ENCODE peak calls at places on chromosomes 4 and X, in seven cellular contexts. H is naive thymus-derived CD4-positive, alpha-beta T cell; K is heart right ventricle; D is tibial nerve; E is NCI-H1436; L is stimulated activated CD8-positive, alpha-beta memory T cell treated with anti-CD3 and anti-CD28 coated beads, Interleukin-12 subunit alpha, Interleukin-12 subunit beta, amount 100 ng/mL, for 4 hours; P is cardiac muscle cell. R is an unnamed sample.

GRCh38 chr4:148056879-148057278 is 325.0 kb downstream of the ARHGAP10 start:
- DNase-seq in K (peak; percentile 52), D (peak; percentile 54), P (peak; percentile 68), L (peak; percentile 46), H (peak; percentile 22), E (peak; percentile 51), R (no peak)

GRCh38 chrX:20729421-20729820 is 462.7 kb upstream of the RPS6KA3 start:
- DNase-seq in D (no peak), K (no peak), H (no peak), P (no peak), E (no peak), L (no peak), R (no peak)

GRCh38 chr4:147019061-147019460 is 73.4 kb upstream of the TTC29 start:
- DNase-seq in D (peak; percentile 92), K (peak; percentile 63), E (no peak), P (peak; percentile 77), H (peak; percentile 40), L (no peak), R (peak; percentile 53)

GRCh38 chr4:951186-951585 is 18.9 kb downstream of the TMEM175 start:
- DNase-seq in K (no peak), D (no peak), L (no peak), H (no peak), P (no peak), E (no peak), R (no peak)

GRCh38 chr4:174714393-174715211 is 114.4 kb downstream of the GLRA3 start:
- DNase-seq in L (no peak), E (no peak), D (peak; percentile 17), H (peak; percentile 4), P (peak; percentile 76), K (no peak), R (peak; percentile 73)

GRCh38 chrX:21973321-21974010 is 33.0 kb downstream of the SMS start:
- DNase-seq in L (no peak), E (no peak), P (no peak), D (no peak), K (no peak), H (no peak), R (no peak)

GRCh38 chr4:38311495-38311894 is 351.3 kb downstream of the PTTG2 start:
- DNase-seq in L (no peak), P (no peak), H (no peak), K (no peak), D (no peak), E (no peak), R (no peak)

GRCh38 chr4:164136181-164136616 is 617.7 kb upstream of the SMIM31 start:
- DNase-seq in L (no peak), E (no peak), P (no peak), K (no peak), H (no peak), D (no peak), R (no peak)

GRCh38 chrX:1380672-1381233 is 11.2 kb downstream of the SLC25A6 start:
- DNase-seq in P (no peak), D (no peak), E (no peak), K (no peak), H (no peak), L (no peak), R (no peak)

GRCh38 chrX:106481341-106481740 is 130.4 kb upstream of the RADX start:
- DNase-seq in E (peak; percentile 71), D (peak; percentile 71), K (peak; percentile 17), L (no peak), H (peak; percentile 17), P (peak; percentile 49), R (peak; percentile 3)

GRCh38 chr4:8594097-8595038 is 1.8 kb downstream of the CPZ start:
- DNase-seq in D (peak; percentile 79), H (no peak), K (peak; percentile 64), E (no peak), L (no peak), P (peak; percentile 80), R (peak; percentile 70)

GRCh38 chr4:153950100-153950979 is 161.5 kb upstream of the SFRP2 start:
- DNase-seq in P (no peak), K (no peak), D (no peak), H (peak; percentile 67), L (no peak), E (no peak), R (no peak)

GRCh38 chrX:48911407-48912182 is at the start of gene SLC35A2:
- DNase-seq in D (peak; percentile 71), E (peak; percentile 48), K (peak; percentile 76), P (peak; percentile 69), H (peak; percentile 91), L (peak; percentile 74), R (peak; percentile 79)

GRCh38 chr4:2261110-2261852 is 628 bp downstream of the MXD4 start:
- DNase-seq in H (peak; percentile 58), E (no peak), L (peak; percentile 38), K (peak; percentile 43), D (no peak), P (peak; percentile 55), R (peak; percentile 24)

GRCh38 chr4:1293981-1294380 is 4.3 kb downstream of the MAEA start:
- DNase-seq in K (no peak), E (no peak), P (peak; percentile 81), L (no peak), D (no peak), H (no peak), R (no peak)

GRCh38 chrX:77422886-77423648 is 24.1 kb upstream of the FGF16 start:
- DNase-seq in H (no peak), P (no peak), D (no peak), E (no peak), L (no peak), K (no peak), R (no peak)

GRCh38 chr4:16466581-16466980 is 240.3 kb upstream of the TAPT1 start:
- DNase-seq in E (no peak), P (no peak), D (no peak), L (no peak), H (no peak), K (no peak), R (no peak)

GRCh38 chr4:7698586-7698985 is 241.1 kb downstream of the AFAP1 start:
- DNase-seq in K (no peak), E (no peak), P (no peak), H (no peak), L (no peak), D (no peak), R (no peak)

GRCh38 chrX:2398341-2398656 is 102.5 kb downstream of the DHRSX start:
- DNase-seq in H (no peak), L (no peak), D (no peak), P (no peak), K (no peak), E (no peak), R (no peak)